ENCODE peak calls at places on chromosomes 1 and 21, in ten cellular contexts. M is A172; U is KBM-7; J is stimulated activated CD8-positive, alpha-beta memory T cell treated with anti-CD3 and anti-CD28 coated beads, Interleukin-7, amount 100 ng/mL, for 1 hour; X is ELR; R is iris pigment epithelial cell; L is T-helper 9 cell; S is HTR-8/SVneo; Q is NCI-H2081; A is stimulated activated CD4-positive, alpha-beta T cell treated with anti-CD3 and anti-CD28 coated beads, Interleukin-4, amount 100 ng/mL, for 24 hours. T is an unnamed sample.
A peak's percentile ranks its signal among the peaks of the same experiment; 100 is the strongest.

GRCh38 chr1:26378088-26378878 is 5.7 kb upstream of the ZNF683 start:
- DNase-seq in M (peak; percentile 96), U (peak; percentile 91), J (peak; percentile 52), X (peak; percentile 93), R (peak; percentile 98), L (peak; percentile 58), S (peak; percentile 81), Q (no peak), A (peak; percentile 74), T (peak; percentile 96)

GRCh38 chr21:45277101-45278045 is 10.3 kb downstream of the POFUT2 start:
- DNase-seq in M (no peak), U (no peak), J (no peak), X (no peak), R (no peak), L (no peak), S (no peak), Q (no peak), A (no peak), T (no peak)

GRCh38 chr1:176801553-176802020 is 338.6 kb downstream of the PAPPA2 start:
- DNase-seq in M (peak; percentile 14), U (no peak), J (no peak), X (no peak), R (no peak), L (no peak), S (no peak), Q (no peak), A (no peak), T (peak; percentile 19)

GRCh38 chr21:42111470-42111743 is 40.3 kb downstream of the UMODL1 start:
- DNase-seq in M (no peak), U (no peak), J (no peak), X (no peak), R (no peak), L (no peak), S (no peak), Q (no peak), A (no peak), T (no peak)

GRCh38 chr21:42187976-42188653 is 30.8 kb upstream of the ABCG1 start:
- DNase-seq in M (peak; percentile 46), U (peak; percentile 88), J (peak; percentile 55), X (peak; percentile 38), R (peak; percentile 38), L (peak; percentile 69), S (no peak), Q (no peak), A (peak; percentile 79), T (no peak)

GRCh38 chr21:39014751-39015150 is 168.5 kb downstream of the PSMG1 start:
- DNase-seq in M (peak; percentile 97), U (no peak), J (no peak), X (peak; percentile 98), R (peak; percentile 98), L (no peak), S (peak; percentile 74), Q (no peak), A (no peak), T (peak; percentile 99)

GRCh38 chr1:205444300-205444930 is 11.4 kb downstream of the BLACAT1 start:
- DNase-seq in M (no peak), U (no peak), J (no peak), X (no peak), R (no peak), L (no peak), S (no peak), Q (no peak), A (no peak), T (no peak)

GRCh38 chr1:58739851-58740466 is 40.1 kb upstream of the MYSM1 start:
- DNase-seq in M (peak; percentile 50), U (peak; percentile 69), J (no peak), X (peak; percentile 87), R (peak; percentile 62), L (no peak), S (peak; percentile 59), Q (peak; percentile 68), A (peak; percentile 36), T (peak; percentile 62)

GRCh38 chr21:17819878-17820232 is 699 bp upstream of the C21orf91 start:
- DNase-seq in M (peak; percentile 2), U (peak; percentile 86), J (no peak), X (no peak), R (no peak), L (no peak), S (peak; percentile 18), Q (no peak), A (no peak), T (no peak)

GRCh38 chr1:214670098-214670497 is 67.1 kb downstream of the CENPF start:
- DNase-seq in M (no peak), U (no peak), J (no peak), X (peak; percentile 11), R (peak; percentile 79), L (no peak), S (no peak), Q (no peak), A (no peak), T (peak; percentile 49)

GRCh38 chr1:32394890-32395415 is 712 bp upstream of the BSDC1 start:
- DNase-seq in M (no peak), U (no peak), J (no peak), X (peak; percentile 29), R (peak; percentile 31), L (no peak), S (no peak), Q (peak; percentile 49), A (no peak), T (no peak)

GRCh38 chr1:203075249-203076030 is 10.4 kb downstream of the MYOG start:
- DNase-seq in M (no peak), U (no peak), J (no peak), X (no peak), R (no peak), L (no peak), S (no peak), Q (no peak), A (no peak), T (no peak)

GRCh38 chr1:15916417-15916816 is 59.5 kb downstream of the ZBTB17 start:
- DNase-seq in M (no peak), U (no peak), J (no peak), X (peak; percentile 62), R (peak; percentile 38), L (no peak), S (no peak), Q (no peak), A (no peak), T (peak; percentile 57)

GRCh38 chr1:111054656-111055055 is 85.2 kb downstream of the DRAM2 start:
- DNase-seq in M (no peak), U (no peak), J (no peak), X (no peak), R (no peak), L (no peak), S (no peak), Q (no peak), A (no peak), T (no peak)

GRCh38 chr1:94092210-94092613 is 28.7 kb downstream of the ABCA4 start:
- DNase-seq in M (no peak), U (peak; percentile 86), J (no peak), X (peak; percentile 59), R (peak; percentile 87), L (no peak), S (peak; percentile 61), Q (no peak), A (no peak), T (peak; percentile 74)

GRCh38 chr1:227935826-227936225 is 11.9 kb downstream of the WNT9A start:
- DNase-seq in M (no peak), U (no peak), J (no peak), X (no peak), R (no peak), L (no peak), S (no peak), Q (no peak), A (no peak), T (no peak)

GRCh38 chr1:39758556-39759435 is 12.4 kb downstream of the OXCT2 start:
- DNase-seq in M (no peak), U (no peak), J (no peak), X (no peak), R (no peak), L (no peak), S (no peak), Q (peak; percentile 86), A (no peak), T (no peak)

GRCh38 chr1:21262282-21263051 is 27.8 kb downstream of the ECE1 start:
- DNase-seq in M (peak; percentile 75), U (no peak), J (no peak), X (peak; percentile 83), R (peak; percentile 97), L (no peak), S (no peak), Q (no peak), A (no peak), T (peak; percentile 99)

GRCh38 chr1:62185677-62186076 is 9.0 kb upstream of the L1TD1 start:
- DNase-seq in M (no peak), U (no peak), J (no peak), X (no peak), R (no peak), L (no peak), S (no peak), Q (no peak), A (no peak), T (no peak)

GRCh38 chr21:45011911-45012660 is 62.3 kb upstream of the ADARB1 start:
- DNase-seq in M (peak; percentile 99), U (no peak), J (no peak), X (peak; percentile 98), R (peak; percentile 94), L (no peak), S (peak; percentile 98), Q (no peak), A (no peak), T (peak; percentile 93)

GRCh38 chr1:1426961-1427934 is 6.2 kb upstream of the ANKRD65 start:
- DNase-seq in M (no peak), U (no peak), J (no peak), X (no peak), R (no peak), L (no peak), S (no peak), Q (no peak), A (no peak), T (no peak)

GRCh38 chr1:179021873-179022272 is 3.8 kb upstream of the FAM20B start:
- DNase-seq in M (peak; percentile 63), U (no peak), J (no peak), X (no peak), R (peak; percentile 36), L (no peak), S (no peak), Q (peak; percentile 27), A (no peak), T (no peak)

GRCh38 chr1:61293986-61294504 is 211.7 kb downstream of the NFIA start:
- DNase-seq in M (no peak), U (no peak), J (no peak), X (no peak), R (no peak), L (no peak), S (no peak), Q (no peak), A (no peak), T (no peak)

GRCh38 chr1:174788981-174789380 is 210.8 kb upstream of the CACYBP start:
- DNase-seq in M (peak; percentile 66), U (peak; percentile 30), J (no peak), X (peak; percentile 91), R (peak; percentile 84), L (no peak), S (peak; percentile 22), Q (no peak), A (no peak), T (peak; percentile 63)

GRCh38 chr1:108880850-108881249 is 4.1 kb downstream of the GPSM2 start:
- DNase-seq in M (peak; percentile 6), U (no peak), J (no peak), X (peak; percentile 37), R (peak; percentile 8), L (no peak), S (no peak), Q (no peak), A (no peak), T (peak; percentile 26)

GRCh38 chr1:47231314-47232186 is 475 bp downstream of the TAL1 start:
- DNase-seq in M (no peak), U (peak; percentile 92), J (no peak), X (peak; percentile 22), R (peak; percentile 53), L (no peak), S (no peak), Q (no peak), A (peak; percentile 9), T (peak; percentile 70)

GRCh38 chr1:64000021-64000420 is 203.4 kb upstream of the UBE2U start:
- DNase-seq in M (peak; percentile 21), U (no peak), J (no peak), X (peak; percentile 68), R (peak; percentile 56), L (no peak), S (peak; percentile 38), Q (no peak), A (no peak), T (peak; percentile 67)

GRCh38 chr1:59170659-59171058 is 126.2 kb upstream of the FGGY start:
- DNase-seq in M (no peak), U (no peak), J (no peak), X (no peak), R (no peak), L (no peak), S (no peak), Q (no peak), A (no peak), T (no peak)